ENCODE peak calls at places on chromosomes 2 and 18, in seven cellular contexts. K is tibial nerve; Z is activated gamma-delta T cell treated with Interleukin-2 at 50 U/mL for 16 hours; N is stimulated activated CD8-positive, alpha-beta memory T cell treated with anti-CD3 and anti-CD28 coated beads, Interleukin-4, amount 100 ng/mL, for 1 hour; W is naive B cell; O is astrocyte; P is activated naive CD4-positive, alpha-beta T cell treated with anti-CD3 and anti-CD28 coated beads for 36 hours. Y is an unnamed sample.

GRCh38 chr2:176202491-176202890 is 14.0 kb downstream of the HOXD1 start:
- DNase-seq in K (no peak), Z (no peak), N (no peak), W (no peak), O (no peak), P (no peak), Y (no peak)

GRCh38 chr2:208546860-208547650 is 140.5 kb downstream of the PTH2R start:
- DNase-seq in K (no peak), Z (no peak), N (no peak), W (no peak), O (no peak), P (no peak), Y (no peak)

GRCh38 chr2:70304501-70304900 is 2.6 kb upstream of the FAM136A start:
- DNase-seq in K (no peak), Z (no peak), N (no peak), W (no peak), O (no peak), P (no peak), Y (no peak)

GRCh38 chr2:144403940-144404339 is 116.0 kb downstream of the ZEB2 start:
- DNase-seq in K (no peak), Z (no peak), N (no peak), W (no peak), O (no peak), P (no peak), Y (no peak)

GRCh38 chr2:191557841-191558240 is 120.1 kb upstream of the NABP1 start:
- DNase-seq in K (no peak), Z (no peak), N (no peak), W (no peak), O (no peak), P (no peak), Y (no peak)

GRCh38 chr2:2566396-2567323 is 235.6 kb upstream of the MYT1L start:
- DNase-seq in K (no peak), Z (no peak), N (no peak), W (no peak), O (no peak), P (no peak), Y (no peak)

GRCh38 chr18:68467966-68468365 is 246.9 kb downstream of the TMX3 start:
- DNase-seq in K (no peak), Z (no peak), N (no peak), W (no peak), O (no peak), P (peak; percentile 7), Y (no peak)

GRCh38 chr2:18455256-18455862 is 105.1 kb downstream of the RDH14 start:
- DNase-seq in K (no peak), Z (no peak), N (no peak), W (no peak), O (peak; percentile 82), P (no peak), Y (no peak)

GRCh38 chr2:20600756-20601325 is 50.1 kb downstream of the HS1BP3 start:
- DNase-seq in K (no peak), Z (no peak), N (no peak), W (no peak), O (no peak), P (no peak), Y (no peak)

GRCh38 chr18:72652990-72653593 is 109.0 kb upstream of the CBLN2 start:
- DNase-seq in K (peak; percentile 10), Z (no peak), N (no peak), W (peak; percentile 27), O (no peak), P (peak; percentile 71), Y (peak; percentile 73)

GRCh38 chr2:164757934-164758695 is 83.5 kb downstream of the COBLL1 start:
- DNase-seq in K (no peak), Z (no peak), N (no peak), W (no peak), O (peak; percentile 48), P (no peak), Y (no peak)

GRCh38 chr2:176157499-176158305 is 595 bp downstream of the HOXD3 start:
- DNase-seq in K (no peak), Z (no peak), N (no peak), W (no peak), O (no peak), P (no peak), Y (no peak)

GRCh38 chr2:203796278-203796677 is 71.3 kb upstream of the CTLA4 start:
- DNase-seq in K (no peak), Z (no peak), N (no peak), W (no peak), O (no peak), P (no peak), Y (no peak)

GRCh38 chr2:137886432-137886831 is 77.8 kb upstream of the HNMT start:
- DNase-seq in K (no peak), Z (no peak), N (no peak), W (no peak), O (no peak), P (no peak), Y (no peak)

GRCh38 chr2:171307560-171307959 is 126.2 kb downstream of the METTL8 start:
- DNase-seq in K (no peak), Z (no peak), N (no peak), W (no peak), O (no peak), P (no peak), Y (no peak)

GRCh38 chr2:222548997-222549396 is 106.9 kb downstream of the FARSB start:
- DNase-seq in K (no peak), Z (no peak), N (no peak), W (no peak), O (peak; percentile 11), P (no peak), Y (no peak)

GRCh38 chr2:23944527-23944926 is 4.3 kb downstream of the UBXN2A start:
- DNase-seq in K (no peak), Z (no peak), N (no peak), W (no peak), O (no peak), P (no peak), Y (no peak)

GRCh38 chr2:226892729-226893128 is 56.9 kb downstream of the RHBDD1 start:
- DNase-seq in K (no peak), Z (no peak), N (no peak), W (no peak), O (no peak), P (no peak), Y (no peak)

GRCh38 chr2:170157025-170157684 is 20.8 kb upstream of the MYO3B start:
- DNase-seq in K (no peak), Z (no peak), N (no peak), W (no peak), O (peak; percentile 77), P (no peak), Y (no peak)

GRCh38 chr2:128440087-128440665 is 121.5 kb upstream of the HS6ST1 start:
- DNase-seq in K (no peak), Z (no peak), N (no peak), W (no peak), O (no peak), P (no peak), Y (no peak)

GRCh38 chr2:147051248-147051647 is 793.6 kb upstream of the ACVR2A start:
- DNase-seq in K (no peak), Z (no peak), N (no peak), W (no peak), O (no peak), P (no peak), Y (no peak)

GRCh38 chr2:215136669-215137328 is 1.6 kb downstream of the ABCA12 start:
- DNase-seq in K (no peak), Z (no peak), N (no peak), W (no peak), O (peak; percentile 67), P (peak; percentile 14), Y (peak; percentile 45)

GRCh38 chr2:197993830-197994229 is 189.4 kb downstream of the PLCL1 start:
- DNase-seq in K (no peak), Z (no peak), N (no peak), W (no peak), O (peak; percentile 23), P (peak; percentile 45), Y (no peak)

Y was measured in Jurkat, Clone E6-1.